ENCODE peak calls at places on chromosome 12, in six cellular contexts. T is neuronal stem cell, X is mesendoderm, G is trophoblast cell, P is H1, J is IMR-90. E is an unnamed sample.

GRCh38 chr12:124753230-124753595 is 110.5 kb downstream of the SCARB1 start:
- DNase-seq in X (no peak), P (no peak), G (no peak), J (no peak), T (no peak), E (no peak)

GRCh38 chr12:14417717-14418116 is 52.2 kb downstream of the ATF7IP start:
- DNase-seq in G (peak), J (peak), T (peak), P (peak), X (peak), E (peak)

GRCh38 chr12:39365364-39366001 is 77.4 kb downstream of the KIF21A start:
- DNase-seq in T (no peak), X (no peak), J (no peak), P (no peak), G (no peak), E (no peak)

GRCh38 chr12:34206061-34206785 is 183.9 kb downstream of the ALG10 start:
- DNase-seq in P (no peak), J (no peak), X (no peak), T (no peak), G (no peak), E (no peak)

GRCh38 chr12:100156731-100157426 is 14.2 kb upstream of the BLTP3B start:
- DNase-seq in X (no peak), J (no peak), T (no peak), P (no peak), G (no peak), E (no peak)

GRCh38 chr12:127052491-127053232 is 1214.3 kb upstream of the TMEM132C start:
- DNase-seq in T (no peak), J (peak), X (no peak), G (no peak), P (no peak), E (no peak)

GRCh38 chr12:42140901-42141300 is 3.8 kb downstream of the GXYLT1 start:
- DNase-seq in G (peak), J (peak), X (peak), P (no peak), T (no peak), E (peak)

GRCh38 chr12:115975411-115975810 is 302.1 kb downstream of the MED13L start:
- DNase-seq in J (no peak), T (no peak), G (no peak), X (no peak), P (no peak), E (no peak)

GRCh38 chr12:46214668-46215429 is 54.0 kb downstream of the SLC38A1 start:
- DNase-seq in X (no peak), P (no peak), T (no peak), G (no peak), J (peak), E (peak)

GRCh38 chr12:87995581-87996178 is 33.5 kb downstream of the C12orf50 start:
- DNase-seq in X (peak), J (peak), G (peak), T (peak), P (peak), E (peak)

GRCh38 chr12:125254856-125255255 is 189.6 kb downstream of the AACS start:
- DNase-seq in G (no peak), J (no peak), X (no peak), T (no peak), P (no peak), E (no peak)

GRCh38 chr12:41943671-41944070 is 201.0 kb downstream of the GXYLT1 start:
- DNase-seq in P (no peak), T (no peak), X (no peak), G (no peak), J (no peak), E (no peak)

GRCh38 chr12:121793501-121793835 is at the start of gene RHOF:
- DNase-seq in P (no peak), T (no peak), J (no peak), X (no peak), G (peak), E (no peak)

GRCh38 chr12:118035194-118036041 is 18.9 kb downstream of the RFC5 start:
- DNase-seq in P (no peak), G (no peak), X (peak), T (no peak), J (peak), E (no peak)

GRCh38 chr12:10562306-10562933 is 51.0 kb downstream of the MAGOHB start:
- DNase-seq in J (peak), P (no peak), G (peak), T (peak), X (peak), E (peak)

GRCh38 chr12:107325075-107325474 is 231.7 kb upstream of the CRY1 start:
- DNase-seq in G (no peak), J (no peak), X (no peak), T (no peak), P (no peak), E (no peak)

GRCh38 chr12:11875414-11875935 is 195.3 kb upstream of the BCL2L14 start:
- DNase-seq in J (no peak), T (no peak), P (no peak), G (peak), X (peak), E (peak)

GRCh38 chr12:19074700-19075099 is 54.8 kb upstream of the PLEKHA5 start:
- DNase-seq in T (no peak), P (no peak), J (peak), G (peak), X (no peak), E (peak)

GRCh38 chr12:106070147-106070546 is 68.6 kb downstream of the NUAK1 start:
- DNase-seq in J (no peak), X (no peak), P (no peak), T (no peak), G (no peak), E (no peak)

GRCh38 chr12:100953217-100953616 is 158.6 kb downstream of the ANO4 start:
- DNase-seq in T (no peak), G (no peak), X (no peak), P (no peak), J (peak), E (peak)

GRCh38 chr12:29429999-29430698 is 49.2 kb upstream of the ERGIC2 start:
- DNase-seq in G (no peak), T (peak), X (peak), P (no peak), J (no peak), E (no peak)

GRCh38 chr12:104303538-104304151 is at the start of gene EID3:
- DNase-seq in P (peak), T (peak), J (peak), G (peak), X (peak), E (peak)

GRCh38 chr12:52006726-52007157 is at the start of gene TAMALIN:
- DNase-seq in T (peak), X (peak), G (peak), J (peak), P (no peak), E (peak)

GRCh38 chr12:112017041-112017440 is 3.8 kb downstream of the ERP29 start:
- DNase-seq in J (no peak), P (no peak), G (peak), T (no peak), X (no peak), E (no peak)

GRCh38 chr12:130878193-130879185 is 6.6 kb downstream of the RAN start:
- DNase-seq in P (peak), J (no peak), X (no peak), G (peak), T (no peak), E (no peak)

GRCh38 chr12:11823043-11823442 is 173.6 kb downstream of the ETV6 start:
- DNase-seq in X (no peak), T (no peak), J (peak), G (peak), P (no peak), E (peak)

GRCh38 chr12:125185740-125186470 is 120.7 kb downstream of the AACS start:
- DNase-seq in P (peak), X (peak), J (peak), G (peak), T (peak), E (peak)

GRCh38 chr12:15982471-15982870 is 71.3 kb downstream of the DERA start:
- DNase-seq in T (no peak), P (no peak), X (peak), J (peak), G (no peak), E (peak)

GRCh38 chr12:57755454-57756372 is 810 bp downstream of the MARCHF9 start:
- DNase-seq in T (no peak), J (no peak), G (peak), P (peak), X (no peak), E (no peak)

GRCh38 chr12:32698285-32698684 is 19.2 kb downstream of the DNM1L start:
- DNase-seq in X (peak), G (no peak), T (no peak), J (no peak), P (no peak), E (peak)

GRCh38 chr12:81128930-81129554 is 51.2 kb downstream of the ACSS3 start:
- DNase-seq in P (no peak), T (peak), G (peak), J (peak), X (peak), E (peak)

GRCh38 chr12:1922075-1922709 is 3.7 kb upstream of the CACNA2D4 start:
- DNase-seq in T (no peak), P (peak), G (no peak), J (no peak), X (no peak), E (no peak)

GRCh38 chr12:65885716-65886115 is 61.4 kb downstream of the HMGA2 start:
- DNase-seq in J (no peak), X (no peak), P (no peak), T (no peak), G (no peak), E (no peak)

GRCh38 chr12:76226397-76226796 is 121.8 kb downstream of the BBS10 start:
- DNase-seq in J (peak), T (no peak), P (no peak), G (no peak), X (no peak), E (peak)

GRCh38 chr12:53595212-53595611 is 31.0 kb downstream of the ATF7 start:
- DNase-seq in P (no peak), G (no peak), T (no peak), J (no peak), X (no peak), E (no peak)

GRCh38 chr12:109540526-109541411 is 32.5 kb downstream of the MMAB start:
- DNase-seq in T (no peak), P (no peak), X (no peak), J (no peak), G (no peak), E (no peak)

GRCh38 chr12:41277019-41277770 is 89.1 kb downstream of the PDZRN4 start:
- DNase-seq in J (peak), G (peak), T (peak), X (peak), P (no peak), E (peak)

GRCh38 chr12:129607293-129607692 is 296.5 kb downstream of the TMEM132D start:
- DNase-seq in P (no peak), T (peak), G (no peak), J (no peak), X (peak), E (no peak)

GRCh38 chr12:129610601-129611120 is 293.2 kb downstream of the TMEM132D start:
- DNase-seq in J (no peak), P (no peak), T (no peak), G (no peak), X (no peak), E (no peak)

GRCh38 chr12:129605666-129606065 is 298.2 kb downstream of the TMEM132D start:
- DNase-seq in T (no peak), G (no peak), P (no peak), X (no peak), J (no peak), E (no peak)

GRCh38 chr12:129607756-129608155 is 296.1 kb downstream of the TMEM132D start:
- DNase-seq in P (no peak), X (no peak), G (no peak), J (no peak), T (no peak), E (no peak)

DNA sequence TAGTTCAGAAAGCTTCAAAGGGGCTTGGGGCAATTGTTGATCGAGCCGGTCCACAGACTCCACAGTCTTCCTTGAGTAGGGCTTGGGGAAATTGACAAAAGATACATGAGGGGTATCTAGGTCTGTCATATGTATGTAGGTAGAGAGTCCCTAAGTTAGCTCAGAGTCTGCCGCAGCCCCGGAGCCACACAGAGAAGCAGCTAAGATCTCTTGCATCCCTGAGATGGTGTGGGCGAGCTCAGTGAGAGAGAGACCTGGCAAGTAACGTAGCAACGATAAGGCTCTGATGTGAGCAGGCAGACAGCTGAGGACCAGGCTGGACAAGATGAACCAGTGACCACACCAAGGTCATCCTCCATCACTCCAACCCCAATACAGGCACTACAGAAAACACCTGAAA is 297.6 kb downstream of the TMEM132D start:
- DNase-seq in G (no peak), J (no peak), T (no peak), X (no peak), P (no peak), E (no peak)
- H2AK5ac ChIP-seq in G (no peak), J (no peak), T (no peak), X (no peak), P (peak), E (peak)

DNA sequence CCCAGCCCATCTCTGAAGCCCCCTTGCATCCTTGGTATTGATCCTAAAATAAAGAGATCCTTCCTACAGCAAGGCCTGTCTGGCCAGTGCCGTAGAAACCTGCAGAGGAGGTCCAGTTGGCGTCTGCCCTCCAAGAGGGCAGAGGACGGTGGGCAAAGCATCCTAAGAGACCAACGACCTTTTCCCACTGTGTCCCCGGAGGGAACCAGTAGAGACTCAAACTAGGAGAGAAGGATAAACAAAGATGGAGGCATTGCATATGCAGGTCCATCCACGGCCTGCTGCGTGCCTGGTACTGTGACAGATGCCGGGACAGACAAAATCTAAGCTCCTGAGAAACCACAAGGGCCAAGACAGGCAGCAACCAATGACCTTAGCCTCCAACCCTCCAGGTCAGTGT is 3.8 kb downstream of the NCKAP5L start:
- DNase-seq in G (no peak), P (no peak), X (no peak), T (no peak), J (no peak), E (no peak)
- H3K4me3 ChIP-seq in G (no peak), P (no peak), X (no peak), T (no peak), J (no peak), E (no peak)

DNA sequence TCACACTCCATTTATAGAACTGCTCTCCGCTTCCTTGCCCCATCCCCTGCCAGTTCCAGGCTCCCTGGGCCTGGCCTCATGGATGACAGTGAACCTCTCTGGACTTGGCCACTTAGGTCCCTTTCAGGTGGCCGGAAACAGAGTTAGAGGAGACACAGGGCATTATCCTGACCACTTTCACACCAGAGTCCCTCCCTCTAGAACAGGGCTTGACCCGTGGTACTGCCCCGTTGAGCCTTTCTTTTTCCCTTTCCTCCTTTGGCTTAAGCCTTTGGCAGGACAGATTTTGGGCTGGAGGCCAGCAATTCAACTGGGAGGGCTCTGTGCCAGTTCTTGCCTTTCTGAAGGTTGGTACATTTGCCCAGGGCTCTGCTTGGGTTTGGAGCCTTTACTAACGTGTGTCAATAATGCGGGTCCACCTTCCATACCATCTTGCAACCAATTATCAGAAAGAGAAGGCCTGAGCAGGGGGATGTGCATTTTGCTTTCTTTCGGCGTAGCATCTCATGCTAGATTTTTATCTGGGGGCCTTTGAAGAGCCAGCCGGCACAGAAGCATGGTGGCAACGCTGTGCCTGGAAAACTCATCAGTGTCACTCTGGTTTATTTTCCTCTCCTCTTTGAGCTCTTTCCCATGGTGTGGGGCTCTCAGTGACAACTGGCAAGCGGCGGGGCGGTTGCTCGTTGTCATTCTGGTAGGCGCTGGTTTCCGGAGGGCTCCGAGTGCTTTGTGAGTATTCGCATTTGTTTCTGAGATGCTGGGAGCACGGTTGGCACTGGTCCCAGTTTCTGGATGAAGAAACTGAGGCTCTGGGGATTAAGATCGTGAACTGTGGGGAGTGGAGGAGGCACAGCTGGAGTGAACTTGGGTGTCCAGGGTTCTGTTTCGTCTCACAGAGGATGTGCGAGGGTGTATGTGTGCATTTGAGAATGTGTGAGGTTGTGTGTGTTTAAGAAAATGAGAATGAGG is 23.0 kb downstream of the TPCN1 start:
- DNase-seq in P (no peak), T (no peak), J (no peak), G (no peak), X (no peak), E (peak)
- H2AK5ac ChIP-seq in P (peak), T (no peak), J (peak), G (peak), X (no peak), E (peak)

GRCh38 chr12:6765634-6766581 is at the start of gene PTMS:
- DNase-seq in P (peak), T (peak), X (peak), J (peak), G (peak), E (peak)

GRCh38 chr12:6763380-6763779 is 2.8 kb upstream of the PTMS start:
- DNase-seq in G (no peak), T (no peak), P (no peak), J (no peak), X (no peak), E (no peak)

GRCh38 chr12:6765048-6765633 is 1.0 kb upstream of the PTMS start:
- DNase-seq in J (no peak), X (peak), P (no peak), G (peak), T (no peak), E (peak)

GRCh38 chr12:6761849-6762248 is 4.3 kb upstream of the PTMS start:
- DNase-seq in P (no peak), G (no peak), J (no peak), T (no peak), X (no peak), E (no peak)

DNA sequence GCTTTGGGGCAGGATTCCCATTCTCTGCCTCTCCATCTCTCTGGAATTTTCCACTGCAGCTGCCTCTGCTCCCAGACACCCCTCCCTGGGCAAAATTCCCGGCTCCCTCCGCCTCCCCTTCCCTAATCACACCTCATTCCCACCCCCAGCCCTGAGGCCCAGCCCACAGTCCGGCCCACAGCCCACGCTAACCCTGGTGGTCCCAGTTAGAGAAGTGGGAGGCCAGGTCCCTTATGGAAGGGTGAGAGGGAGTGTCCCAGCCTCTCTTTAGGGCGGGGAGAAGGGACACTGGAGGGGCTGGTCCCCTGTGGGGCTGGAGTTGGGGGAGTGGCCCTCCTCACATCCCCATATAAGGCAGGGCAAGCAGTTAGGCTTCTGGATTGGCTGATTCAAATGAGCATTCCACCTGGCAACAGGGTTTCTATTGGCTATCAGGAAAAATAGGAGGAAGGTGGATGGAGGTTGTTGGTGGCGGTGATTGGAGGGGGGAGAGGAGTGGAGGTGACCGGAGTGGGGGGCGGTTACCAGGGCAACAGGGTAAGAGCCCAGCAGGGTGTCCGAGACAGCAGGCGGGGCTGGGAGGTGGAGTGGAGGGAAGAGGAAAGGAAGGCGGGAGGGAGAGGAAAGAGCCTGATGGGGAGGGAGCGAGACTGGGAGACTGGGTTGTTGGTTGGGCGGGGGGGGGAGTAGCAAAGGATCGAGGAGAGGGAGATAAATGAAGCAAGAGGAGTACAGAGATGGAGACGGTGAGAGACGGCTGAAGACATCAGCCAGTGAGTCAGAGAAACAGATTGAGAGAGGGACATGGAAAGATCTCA is 1.9 kb upstream of the PTMS start:
- DNase-seq in T (peak), J (peak), X (peak), P (peak), G (peak), E (peak)
- H3K4me3 ChIP-seq in T (no peak), J (peak), X (no peak), P (peak), G (no peak), E (peak)

DNA sequence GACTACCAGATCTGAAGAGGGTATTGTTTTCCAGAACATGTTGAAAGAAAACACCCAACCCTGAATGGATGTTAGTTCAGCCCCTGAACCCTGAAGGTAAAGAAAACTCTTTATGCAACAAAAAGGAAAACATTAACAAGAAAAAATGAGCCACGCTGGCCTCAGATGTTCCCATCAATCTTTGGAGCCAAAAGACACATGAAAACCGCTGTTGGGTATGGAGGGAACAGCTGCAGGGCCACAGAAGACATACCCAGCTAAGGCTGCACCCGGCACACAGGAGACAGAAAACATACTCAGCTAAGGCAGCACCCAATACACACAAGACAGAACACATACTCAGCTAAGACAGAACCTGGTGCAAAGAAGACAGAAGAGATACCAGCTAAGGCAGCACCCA is 51.3 kb upstream of the GALNT9 start:
- DNase-seq in P (no peak), G (no peak), T (no peak), J (no peak), X (no peak), E (no peak)
- H2AK5ac ChIP-seq in P (no peak), G (no peak), T (no peak), J (no peak), X (no peak), E (no peak)

E was measured in mesenchymal stem cell.